ENCODE peak calls at places on chromosomes 7 and 10, in ten cellular contexts. One of them, this sample, is unnamed.

GRCh38 chr7:92848854-92849745 is 12.7 kb upstream of the CDK6 start:
- DNase-seq in iris pigment epithelial cell: no peak
- DNase-seq in NCI-H345: no peak
- DNase-seq in cardiac fibroblast: no peak
- DNase-seq in iPS-NIHi11: no peak
- DNase-seq in stimulated activated CD4-positive, alpha-beta T cell treated with anti-CD3 and anti-CD28 coated beads, Interleukin-1b, Interleukin-23, amount 100 ng/mL, for 1 hour: no peak
- DNase-seq in GF-D8: no peak
- DNase-seq in progenitor cell of endocrine pancreas: no peak
- DNase-seq in NCI-H2227 treated with DMSO at 0.1 percent for 48 hours: no peak
- DNase-seq in putamen: no peak
- DNase-seq in this sample: no peak

GRCh38 chr10:97427571-97428179 is 1.7 kb downstream of the PGAM1 start:
- DNase-seq in cardiac fibroblast: peak
- DNase-seq in iPS-NIHi11: peak
- DNase-seq in NCI-H345: no peak
- DNase-seq in putamen: no peak
- DNase-seq in NCI-H2227 treated with DMSO at 0.1 percent for 48 hours: peak
- DNase-seq in stimulated activated CD4-positive, alpha-beta T cell treated with anti-CD3 and anti-CD28 coated beads, Interleukin-1b, Interleukin-23, amount 100 ng/mL, for 1 hour: no peak
- DNase-seq in iris pigment epithelial cell: peak
- DNase-seq in GF-D8: no peak
- DNase-seq in progenitor cell of endocrine pancreas: no peak
- DNase-seq in this sample: no peak

GRCh38 chr10:133276435-133277201 is at the start of gene ADAM8:
- DNase-seq in NCI-H345: peak
- DNase-seq in NCI-H2227 treated with DMSO at 0.1 percent for 48 hours: no peak
- DNase-seq in iris pigment epithelial cell: no peak
- DNase-seq in progenitor cell of endocrine pancreas: peak
- DNase-seq in GF-D8: no peak
- DNase-seq in stimulated activated CD4-positive, alpha-beta T cell treated with anti-CD3 and anti-CD28 coated beads, Interleukin-1b, Interleukin-23, amount 100 ng/mL, for 1 hour: peak
- DNase-seq in putamen: no peak
- DNase-seq in cardiac fibroblast: no peak
- DNase-seq in iPS-NIHi11: peak
- DNase-seq in this sample: no peak

GRCh38 chr10:72334832-72335393 is 19.8 kb downstream of the DNAJB12 start:
- DNase-seq in cardiac fibroblast: peak
- DNase-seq in NCI-H345: no peak
- DNase-seq in putamen: no peak
- DNase-seq in iris pigment epithelial cell: peak
- DNase-seq in stimulated activated CD4-positive, alpha-beta T cell treated with anti-CD3 and anti-CD28 coated beads, Interleukin-1b, Interleukin-23, amount 100 ng/mL, for 1 hour: no peak
- DNase-seq in NCI-H2227 treated with DMSO at 0.1 percent for 48 hours: no peak
- DNase-seq in GF-D8: peak
- DNase-seq in progenitor cell of endocrine pancreas: no peak
- DNase-seq in iPS-NIHi11: no peak
- DNase-seq in this sample: peak

GRCh38 chr10:119346063-119346835 is 138.9 kb downstream of the GRK5 start:
- DNase-seq in putamen: no peak
- DNase-seq in iris pigment epithelial cell: no peak
- DNase-seq in stimulated activated CD4-positive, alpha-beta T cell treated with anti-CD3 and anti-CD28 coated beads, Interleukin-1b, Interleukin-23, amount 100 ng/mL, for 1 hour: no peak
- DNase-seq in GF-D8: no peak
- DNase-seq in iPS-NIHi11: no peak
- DNase-seq in cardiac fibroblast: no peak
- DNase-seq in NCI-H2227 treated with DMSO at 0.1 percent for 48 hours: no peak
- DNase-seq in progenitor cell of endocrine pancreas: no peak
- DNase-seq in NCI-H345: no peak
- DNase-seq in this sample: no peak

GRCh38 chr10:13347235-13348156 is 597 bp downstream of the SEPHS1 start:
- DNase-seq in cardiac fibroblast: peak
- DNase-seq in stimulated activated CD4-positive, alpha-beta T cell treated with anti-CD3 and anti-CD28 coated beads, Interleukin-1b, Interleukin-23, amount 100 ng/mL, for 1 hour: peak
- DNase-seq in GF-D8: peak
- DNase-seq in progenitor cell of endocrine pancreas: peak
- DNase-seq in NCI-H2227 treated with DMSO at 0.1 percent for 48 hours: peak
- DNase-seq in NCI-H345: peak
- DNase-seq in iPS-NIHi11: peak
- DNase-seq in iris pigment epithelial cell: peak
- DNase-seq in putamen: peak
- DNase-seq in this sample: no peak

GRCh38 chr10:79243211-79244067 is 103.8 kb upstream of the PPIF start:
- DNase-seq in NCI-H345: no peak
- DNase-seq in progenitor cell of endocrine pancreas: peak
- DNase-seq in NCI-H2227 treated with DMSO at 0.1 percent for 48 hours: peak
- DNase-seq in cardiac fibroblast: no peak
- DNase-seq in iris pigment epithelial cell: peak
- DNase-seq in stimulated activated CD4-positive, alpha-beta T cell treated with anti-CD3 and anti-CD28 coated beads, Interleukin-1b, Interleukin-23, amount 100 ng/mL, for 1 hour: peak
- DNase-seq in GF-D8: peak
- DNase-seq in putamen: peak
- DNase-seq in iPS-NIHi11: peak
- DNase-seq in this sample: no peak

GRCh38 chr7:155391414-155391813 is 66.5 kb upstream of the EN2 start:
- DNase-seq in NCI-H2227 treated with DMSO at 0.1 percent for 48 hours: no peak
- DNase-seq in iPS-NIHi11: no peak
- DNase-seq in putamen: no peak
- DNase-seq in NCI-H345: no peak
- DNase-seq in cardiac fibroblast: no peak
- DNase-seq in progenitor cell of endocrine pancreas: no peak
- DNase-seq in stimulated activated CD4-positive, alpha-beta T cell treated with anti-CD3 and anti-CD28 coated beads, Interleukin-1b, Interleukin-23, amount 100 ng/mL, for 1 hour: no peak
- DNase-seq in GF-D8: no peak
- DNase-seq in iris pigment epithelial cell: no peak
- DNase-seq in this sample: no peak

GRCh38 chr10:113879691-113880090 is 25.2 kb downstream of the NHLRC2 start:
- DNase-seq in iris pigment epithelial cell: no peak
- DNase-seq in iPS-NIHi11: no peak
- DNase-seq in progenitor cell of endocrine pancreas: no peak
- DNase-seq in GF-D8: no peak
- DNase-seq in cardiac fibroblast: no peak
- DNase-seq in NCI-H2227 treated with DMSO at 0.1 percent for 48 hours: no peak
- DNase-seq in stimulated activated CD4-positive, alpha-beta T cell treated with anti-CD3 and anti-CD28 coated beads, Interleukin-1b, Interleukin-23, amount 100 ng/mL, for 1 hour: no peak
- DNase-seq in putamen: no peak
- DNase-seq in NCI-H345: no peak
- DNase-seq in this sample: no peak

GRCh38 chr7:48255046-48255445 is 83.8 kb downstream of the ABCA13 start:
- DNase-seq in stimulated activated CD4-positive, alpha-beta T cell treated with anti-CD3 and anti-CD28 coated beads, Interleukin-1b, Interleukin-23, amount 100 ng/mL, for 1 hour: no peak
- DNase-seq in GF-D8: no peak
- DNase-seq in NCI-H345: no peak
- DNase-seq in NCI-H2227 treated with DMSO at 0.1 percent for 48 hours: no peak
- DNase-seq in putamen: no peak
- DNase-seq in iris pigment epithelial cell: peak
- DNase-seq in iPS-NIHi11: no peak
- DNase-seq in progenitor cell of endocrine pancreas: no peak
- DNase-seq in cardiac fibroblast: peak
- DNase-seq in this sample: no peak

GRCh38 chr7:72441791-72442190 is 29.7 kb upstream of the CALN1 start:
- DNase-seq in NCI-H345: no peak
- DNase-seq in iPS-NIHi11: no peak
- DNase-seq in NCI-H2227 treated with DMSO at 0.1 percent for 48 hours: no peak
- DNase-seq in stimulated activated CD4-positive, alpha-beta T cell treated with anti-CD3 and anti-CD28 coated beads, Interleukin-1b, Interleukin-23, amount 100 ng/mL, for 1 hour: no peak
- DNase-seq in putamen: no peak
- DNase-seq in progenitor cell of endocrine pancreas: no peak
- DNase-seq in cardiac fibroblast: no peak
- DNase-seq in iris pigment epithelial cell: no peak
- DNase-seq in GF-D8: no peak
- DNase-seq in this sample: no peak

GRCh38 chr7:122056977-122057376 is 87.1 kb downstream of the AASS start:
- DNase-seq in progenitor cell of endocrine pancreas: no peak
- DNase-seq in stimulated activated CD4-positive, alpha-beta T cell treated with anti-CD3 and anti-CD28 coated beads, Interleukin-1b, Interleukin-23, amount 100 ng/mL, for 1 hour: no peak
- DNase-seq in NCI-H345: no peak
- DNase-seq in GF-D8: no peak
- DNase-seq in iris pigment epithelial cell: no peak
- DNase-seq in NCI-H2227 treated with DMSO at 0.1 percent for 48 hours: no peak
- DNase-seq in putamen: no peak
- DNase-seq in iPS-NIHi11: no peak
- DNase-seq in cardiac fibroblast: peak
- DNase-seq in this sample: no peak

GRCh38 chr10:78578929-78579328 is 489.8 kb upstream of the ZMIZ1 start:
- DNase-seq in iris pigment epithelial cell: no peak
- DNase-seq in GF-D8: no peak
- DNase-seq in progenitor cell of endocrine pancreas: no peak
- DNase-seq in NCI-H2227 treated with DMSO at 0.1 percent for 48 hours: no peak
- DNase-seq in cardiac fibroblast: no peak
- DNase-seq in stimulated activated CD4-positive, alpha-beta T cell treated with anti-CD3 and anti-CD28 coated beads, Interleukin-1b, Interleukin-23, amount 100 ng/mL, for 1 hour: peak
- DNase-seq in NCI-H345: peak
- DNase-seq in iPS-NIHi11: no peak
- DNase-seq in putamen: no peak
- DNase-seq in this sample: no peak

GRCh38 chr10:61987951-61988379 is 86.5 kb downstream of the ARID5B start:
- DNase-seq in iris pigment epithelial cell: no peak
- DNase-seq in progenitor cell of endocrine pancreas: no peak
- DNase-seq in GF-D8: no peak
- DNase-seq in stimulated activated CD4-positive, alpha-beta T cell treated with anti-CD3 and anti-CD28 coated beads, Interleukin-1b, Interleukin-23, amount 100 ng/mL, for 1 hour: no peak
- DNase-seq in iPS-NIHi11: no peak
- DNase-seq in cardiac fibroblast: no peak
- DNase-seq in NCI-H345: no peak
- DNase-seq in putamen: no peak
- DNase-seq in NCI-H2227 treated with DMSO at 0.1 percent for 48 hours: no peak
- DNase-seq in this sample: no peak

GRCh38 chr7:47483604-47484273 is 98.2 kb downstream of the TNS3 start:
- DNase-seq in putamen: no peak
- DNase-seq in NCI-H2227 treated with DMSO at 0.1 percent for 48 hours: no peak
- DNase-seq in progenitor cell of endocrine pancreas: no peak
- DNase-seq in stimulated activated CD4-positive, alpha-beta T cell treated with anti-CD3 and anti-CD28 coated beads, Interleukin-1b, Interleukin-23, amount 100 ng/mL, for 1 hour: no peak
- DNase-seq in NCI-H345: no peak
- DNase-seq in iris pigment epithelial cell: no peak
- DNase-seq in cardiac fibroblast: peak
- DNase-seq in iPS-NIHi11: no peak
- DNase-seq in GF-D8: no peak
- DNase-seq in this sample: no peak

GRCh38 chr7:92988941-92989540 is 128.7 kb downstream of the SAMD9 start:
- DNase-seq in cardiac fibroblast: no peak
- DNase-seq in progenitor cell of endocrine pancreas: no peak
- DNase-seq in GF-D8: no peak
- DNase-seq in putamen: no peak
- DNase-seq in iPS-NIHi11: no peak
- DNase-seq in NCI-H2227 treated with DMSO at 0.1 percent for 48 hours: no peak
- DNase-seq in NCI-H345: no peak
- DNase-seq in iris pigment epithelial cell: peak
- DNase-seq in stimulated activated CD4-positive, alpha-beta T cell treated with anti-CD3 and anti-CD28 coated beads, Interleukin-1b, Interleukin-23, amount 100 ng/mL, for 1 hour: no peak
- DNase-seq in this sample: no peak

This sample was measured in esophagus squamous epithelium.